ENCODE peak calls at places on chromosomes 7 and 10, in seven cellular contexts. M is activated T-cell treated with anti-CD3 and anti-CD28 coated beads, Interleukin-2, amount 50 U/mL, for 48 hours; V is AG09309; P is HS-5; S is ovary; J is kidney tubule cell; C is NT2/D1. D is an unnamed sample.

GRCh38 chr10:28984431-28984830 is 304.4 kb upstream of the LYZL1 start:
- DNase-seq in M (no peak), V (peak), P (no peak), S (peak), J (peak), C (no peak), D (peak)

GRCh38 chr10:119028900-119029612 is 458 bp upstream of the NANOS1 start:
- DNase-seq in M (peak), V (no peak), P (no peak), S (peak), J (peak), C (peak), D (no peak)

GRCh38 chr10:79007037-79007842 is 61.5 kb upstream of the ZMIZ1 start:
- DNase-seq in M (no peak), V (no peak), P (no peak), S (peak), J (no peak), C (no peak), D (no peak)

GRCh38 chr7:31134246-31135188 is 82.4 kb downstream of the ADCYAP1R1 start:
- DNase-seq in M (peak), V (peak), P (peak), S (peak), J (peak), C (peak), D (no peak)

GRCh38 chr7:130293521-130293920 is 560 bp downstream of the CPA4 start:
- DNase-seq in M (no peak), V (no peak), P (no peak), S (no peak), J (no peak), C (no peak), D (no peak)

GRCh38 chr10:114810926-114811325 is 10.7 kb upstream of the FHIP2A start:
- DNase-seq in M (no peak), V (no peak), P (no peak), S (no peak), J (no peak), C (no peak), D (no peak)

GRCh38 chr7:17988136-17988535 is 39.5 kb downstream of the PRPS1L1 start:
- DNase-seq in M (no peak), V (no peak), P (no peak), S (no peak), J (no peak), C (no peak), D (no peak)

GRCh38 chr7:96090756-96091155 is 231.1 kb downstream of the SLC25A13 start:
- DNase-seq in M (no peak), V (no peak), P (no peak), S (no peak), J (no peak), C (no peak), D (no peak)

GRCh38 chr10:100148353-100149211 is 37.2 kb downstream of the ERLIN1 start:
- DNase-seq in M (peak), V (peak), P (peak), S (no peak), J (peak), C (no peak), D (peak)

GRCh38 chr10:86653379-86653778 is 968 bp upstream of the OPN4 start:
- DNase-seq in M (no peak), V (no peak), P (no peak), S (peak), J (no peak), C (no peak), D (no peak)

GRCh38 chr10:79374312-79375191 is 27.3 kb downstream of the PPIF start:
- DNase-seq in M (peak), V (no peak), P (no peak), S (peak), J (peak), C (peak), D (no peak)

GRCh38 chr10:48780341-48780740 is 95.7 kb downstream of the WDFY4 start:
- DNase-seq in M (no peak), V (no peak), P (no peak), S (no peak), J (no peak), C (no peak), D (no peak)

GRCh38 chr7:85074992-85075391 is 111.9 kb downstream of the SEMA3D start:
- DNase-seq in M (no peak), V (no peak), P (no peak), S (no peak), J (no peak), C (no peak), D (no peak)

GRCh38 chr10:72099054-72099921 is 10.9 kb upstream of the SPOCK2 start:
- DNase-seq in M (no peak), V (no peak), P (no peak), S (no peak), J (no peak), C (no peak), D (peak)

GRCh38 chr10:112040696-112041095 is 142.9 kb downstream of the GPAM start:
- DNase-seq in M (no peak), V (no peak), P (no peak), S (no peak), J (no peak), C (no peak), D (no peak)

GRCh38 chr10:132882481-132882951 is 59.9 kb downstream of the CFAP46 start:
- DNase-seq in M (no peak), V (no peak), P (no peak), S (peak), J (no peak), C (no peak), D (no peak)

GRCh38 chr10:100707261-100707848 is 38.0 kb upstream of the PAX2 start:
- DNase-seq in M (no peak), V (no peak), P (no peak), S (no peak), J (no peak), C (no peak), D (no peak)

GRCh38 chr10:122073508-122073907 is 84.5 kb downstream of the TACC2 start:
- DNase-seq in M (no peak), V (no peak), P (no peak), S (peak), J (no peak), C (no peak), D (no peak)

D was measured in epithelial cell of prostate.